ENCODE peak calls at places on chromosomes 4 and X, in six cellular contexts. One of them, this sample, is unnamed. For H3K9me3, the result is how much of the 10 kb centered on the place peaks cover.

GRCh38 chrX:136667446-136668168 is 19.6 kb downstream of the CD40LG start:
- DNase-seq in psoas muscle: no peak
- DNase-seq in heart right ventricle: no peak
- DNase-seq in CD8-positive, alpha-beta memory T cell: no peak
- DNase-seq in pancreas: no peak
- DNase-seq in right cardiac atrium: no peak
- DNase-seq in this sample: no peak

GRCh38 chr4:2009651-2010233 is 968 bp upstream of the NELFA start:
- DNase-seq in psoas muscle: peak
- DNase-seq in heart right ventricle: peak
- DNase-seq in CD8-positive, alpha-beta memory T cell: peak
- DNase-seq in pancreas: peak
- DNase-seq in right cardiac atrium: peak
- DNase-seq in this sample: no peak

GRCh38 chr4:42234817-42235216 is 82.4 kb upstream of the BEND4 start:
- DNase-seq in psoas muscle: no peak
- DNase-seq in heart right ventricle: no peak
- DNase-seq in CD8-positive, alpha-beta memory T cell: no peak
- DNase-seq in pancreas: no peak
- DNase-seq in right cardiac atrium: no peak
- DNase-seq in this sample: no peak

GRCh38 chr4:146059865-146060264 is 115.7 kb upstream of the LSM6 start:
- DNase-seq in psoas muscle: no peak
- DNase-seq in heart right ventricle: no peak
- DNase-seq in CD8-positive, alpha-beta memory T cell: no peak
- DNase-seq in pancreas: no peak
- DNase-seq in right cardiac atrium: no peak
- DNase-seq in this sample: no peak

GRCh38 chr4:168449740-168450442 is 30.4 kb downstream of the DDX60L start:
- DNase-seq in psoas muscle: peak
- DNase-seq in heart right ventricle: no peak
- DNase-seq in CD8-positive, alpha-beta memory T cell: no peak
- DNase-seq in pancreas: no peak
- DNase-seq in right cardiac atrium: no peak
- DNase-seq in this sample: peak

GRCh38 chrX:153981231-153981630 is 8.7 kb downstream of the TMEM187 start:
- DNase-seq in psoas muscle: no peak
- DNase-seq in heart right ventricle: no peak
- DNase-seq in CD8-positive, alpha-beta memory T cell: no peak
- DNase-seq in pancreas: no peak
- DNase-seq in right cardiac atrium: no peak
- DNase-seq in this sample: no peak

GRCh38 chr4:138972956-138973819 is 42.4 kb upstream of the NOCT start:
- DNase-seq in psoas muscle: no peak
- DNase-seq in heart right ventricle: no peak
- DNase-seq in CD8-positive, alpha-beta memory T cell: no peak
- DNase-seq in pancreas: no peak
- DNase-seq in right cardiac atrium: no peak
- DNase-seq in this sample: no peak

GRCh38 chr4:17781072-17781830 is at the start of gene FAM184B:
- DNase-seq in psoas muscle: no peak
- DNase-seq in heart right ventricle: peak
- DNase-seq in CD8-positive, alpha-beta memory T cell: no peak
- DNase-seq in pancreas: peak
- DNase-seq in right cardiac atrium: peak
- DNase-seq in this sample: no peak

GRCh38 chr4:156870861-156871260 is 100.7 kb downstream of the PDGFC start:
- DNase-seq in psoas muscle: no peak
- DNase-seq in heart right ventricle: no peak
- DNase-seq in CD8-positive, alpha-beta memory T cell: no peak
- DNase-seq in pancreas: no peak
- DNase-seq in right cardiac atrium: no peak
- DNase-seq in this sample: no peak

GRCh38 chrX:123291623-123292022 is 107.5 kb downstream of the GRIA3 start:
- DNase-seq in psoas muscle: no peak
- DNase-seq in heart right ventricle: no peak
- DNase-seq in CD8-positive, alpha-beta memory T cell: no peak
- DNase-seq in pancreas: no peak
- DNase-seq in right cardiac atrium: no peak
- DNase-seq in this sample: no peak

GRCh38 chr4:103719320-103720204 is at the start of gene TACR3:
- DNase-seq in psoas muscle: no peak
- DNase-seq in heart right ventricle: no peak
- DNase-seq in CD8-positive, alpha-beta memory T cell: no peak
- DNase-seq in pancreas: peak
- DNase-seq in right cardiac atrium: no peak
- DNase-seq in this sample: no peak

GRCh38 chrX:133229361-133229760 is 11.2 kb upstream of the TFDP3 start:
- DNase-seq in psoas muscle: no peak
- DNase-seq in heart right ventricle: no peak
- DNase-seq in CD8-positive, alpha-beta memory T cell: no peak
- DNase-seq in pancreas: no peak
- DNase-seq in right cardiac atrium: no peak
- DNase-seq in this sample: no peak

GRCh38 chr4:131026771-131027170 is 1930.8 kb downstream of the C4orf33 start:
- DNase-seq in psoas muscle: no peak
- DNase-seq in heart right ventricle: no peak
- DNase-seq in CD8-positive, alpha-beta memory T cell: no peak
- DNase-seq in pancreas: no peak
- DNase-seq in right cardiac atrium: no peak
- DNase-seq in this sample: no peak

GRCh38 chr4:47840291-47840690 is 2.4 kb upstream of the CORIN start:
- DNase-seq in psoas muscle: no peak
- DNase-seq in heart right ventricle: no peak
- DNase-seq in CD8-positive, alpha-beta memory T cell: no peak
- DNase-seq in pancreas: no peak
- DNase-seq in right cardiac atrium: no peak
- DNase-seq in this sample: no peak

GRCh38 chr4:156933633-156934258 is 37.9 kb downstream of the PDGFC start:
- DNase-seq in psoas muscle: no peak
- DNase-seq in heart right ventricle: no peak
- DNase-seq in CD8-positive, alpha-beta memory T cell: no peak
- DNase-seq in pancreas: no peak
- DNase-seq in right cardiac atrium: no peak
- DNase-seq in this sample: no peak

GRCh38 chr4:2497931-2498330 is 29.0 kb downstream of the RNF4 start:
- DNase-seq in psoas muscle: no peak
- DNase-seq in heart right ventricle: no peak
- DNase-seq in CD8-positive, alpha-beta memory T cell: no peak
- DNase-seq in pancreas: no peak
- DNase-seq in right cardiac atrium: no peak
- DNase-seq in this sample: no peak

GRCh38 chrX:13287816-13288215 is 32.0 kb downstream of the ATXN3L start:
- DNase-seq in psoas muscle: no peak
- DNase-seq in heart right ventricle: no peak
- DNase-seq in CD8-positive, alpha-beta memory T cell: no peak
- DNase-seq in pancreas: no peak
- DNase-seq in right cardiac atrium: no peak
- DNase-seq in this sample: no peak

GRCh38 chr4:48110452-48110978 is 23.5 kb downstream of the TXK start:
- DNase-seq in psoas muscle: no peak
- DNase-seq in heart right ventricle: no peak
- DNase-seq in CD8-positive, alpha-beta memory T cell: no peak
- DNase-seq in pancreas: no peak
- DNase-seq in right cardiac atrium: no peak
- DNase-seq in this sample: no peak

DNA sequence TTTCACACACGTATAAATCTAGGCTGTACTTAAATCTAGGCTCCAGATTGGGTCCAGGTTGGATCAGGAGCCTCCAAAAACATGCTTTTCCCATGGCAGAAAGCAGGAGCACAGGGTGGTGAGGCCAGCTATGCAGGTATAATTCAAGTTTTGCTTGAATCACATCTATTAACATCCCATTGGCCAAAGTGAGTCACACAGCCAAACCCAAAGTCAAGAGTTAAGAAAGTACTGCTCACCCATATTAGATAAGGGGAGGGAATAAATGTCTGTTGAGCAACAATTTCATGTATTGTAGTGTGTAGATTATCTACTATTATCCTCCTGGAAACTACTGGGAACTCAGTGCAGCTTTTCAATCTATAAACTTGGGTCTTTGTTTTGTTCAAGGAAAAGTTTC is 12.8 kb downstream of the SUPT20HL2 start:
- DNase-seq in psoas muscle: no peak
- DNase-seq in heart right ventricle: no peak
- DNase-seq in CD8-positive, alpha-beta memory T cell: no peak
- DNase-seq in pancreas: no peak
- DNase-seq in right cardiac atrium: no peak
- DNase-seq in this sample: no peak
- H3K9me3 ChIP-seq in psoas muscle: under half
- H3K9me3 ChIP-seq in heart right ventricle: under half
- H3K9me3 ChIP-seq in CD8-positive, alpha-beta memory T cell: under half
- H3K9me3 ChIP-seq in pancreas: under half
- H3K9me3 ChIP-seq in right cardiac atrium: under half
- H3K9me3 ChIP-seq in this sample: under half

GRCh38 chrX:68696267-68696666 is 48.8 kb downstream of the STARD8 start:
- DNase-seq in psoas muscle: no peak
- DNase-seq in heart right ventricle: no peak
- DNase-seq in CD8-positive, alpha-beta memory T cell: no peak
- DNase-seq in pancreas: no peak
- DNase-seq in right cardiac atrium: no peak
- DNase-seq in this sample: no peak

GRCh38 chrX:68694429-68695205 is 47.2 kb downstream of the STARD8 start:
- DNase-seq in psoas muscle: no peak
- DNase-seq in heart right ventricle: no peak
- DNase-seq in CD8-positive, alpha-beta memory T cell: no peak
- DNase-seq in pancreas: no peak
- DNase-seq in right cardiac atrium: no peak
- DNase-seq in this sample: no peak

GRCh38 chrX:68697036-68697435 is 49.6 kb downstream of the STARD8 start:
- DNase-seq in psoas muscle: no peak
- DNase-seq in heart right ventricle: no peak
- DNase-seq in CD8-positive, alpha-beta memory T cell: no peak
- DNase-seq in pancreas: no peak
- DNase-seq in right cardiac atrium: no peak
- DNase-seq in this sample: no peak

GRCh38 chrX:68693481-68694410 is 46.3 kb downstream of the STARD8 start:
- DNase-seq in psoas muscle: peak
- DNase-seq in heart right ventricle: peak
- DNase-seq in CD8-positive, alpha-beta memory T cell: no peak
- DNase-seq in pancreas: peak
- DNase-seq in right cardiac atrium: peak
- DNase-seq in this sample: peak

GRCh38 chrX:68695206-68695845 is 47.9 kb downstream of the STARD8 start:
- DNase-seq in psoas muscle: no peak
- DNase-seq in heart right ventricle: no peak
- DNase-seq in CD8-positive, alpha-beta memory T cell: no peak
- DNase-seq in pancreas: no peak
- DNase-seq in right cardiac atrium: no peak
- DNase-seq in this sample: no peak
- H3K4me3 ChIP-seq in psoas muscle: peak
- H3K4me3 ChIP-seq in heart right ventricle: peak
- H3K4me3 ChIP-seq in CD8-positive, alpha-beta memory T cell: no peak
- H3K4me3 ChIP-seq in pancreas: no peak
- H3K4me3 ChIP-seq in right cardiac atrium: peak
- H3K4me3 ChIP-seq in this sample: no peak

DNA sequence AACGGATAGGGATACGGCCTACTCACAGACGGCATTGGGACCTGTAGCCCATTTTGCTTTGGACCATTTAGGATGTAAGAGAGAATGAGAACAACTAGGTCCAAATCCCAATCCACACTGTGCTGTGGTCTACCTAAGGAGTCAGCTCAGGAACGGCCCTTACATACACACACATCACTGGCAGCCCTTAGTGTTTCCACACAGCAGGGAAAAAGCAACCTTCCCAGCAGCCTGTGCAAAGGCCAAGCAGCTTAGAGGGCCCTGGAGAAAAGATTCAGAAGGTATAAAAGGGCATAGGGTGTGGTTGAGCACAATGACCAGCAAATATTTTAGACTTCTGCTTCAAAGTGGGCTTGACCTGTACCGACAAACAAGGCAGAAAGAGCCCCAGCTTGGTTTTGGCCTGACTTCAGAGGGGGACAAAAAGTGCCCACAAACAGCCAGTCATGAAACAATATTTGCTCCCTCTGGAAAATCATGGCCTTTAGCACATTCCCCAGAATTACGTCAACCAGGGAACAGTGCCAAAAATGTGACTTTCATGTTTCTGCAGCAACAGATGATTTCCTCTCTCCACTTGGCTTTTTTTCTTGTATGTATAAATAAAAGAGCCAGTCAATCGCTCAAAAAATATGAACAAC is 359.5 kb upstream of the FGF16 start:
- DNase-seq in psoas muscle: peak
- DNase-seq in heart right ventricle: no peak
- DNase-seq in CD8-positive, alpha-beta memory T cell: no peak
- DNase-seq in pancreas: no peak
- DNase-seq in right cardiac atrium: no peak
- DNase-seq in this sample: no peak
- H3K9me3 ChIP-seq in psoas muscle: under half
- H3K9me3 ChIP-seq in heart right ventricle: under half
- H3K9me3 ChIP-seq in CD8-positive, alpha-beta memory T cell: under half
- H3K9me3 ChIP-seq in pancreas: under half
- H3K9me3 ChIP-seq in right cardiac atrium: under half
- H3K9me3 ChIP-seq in this sample: under half

DNA sequence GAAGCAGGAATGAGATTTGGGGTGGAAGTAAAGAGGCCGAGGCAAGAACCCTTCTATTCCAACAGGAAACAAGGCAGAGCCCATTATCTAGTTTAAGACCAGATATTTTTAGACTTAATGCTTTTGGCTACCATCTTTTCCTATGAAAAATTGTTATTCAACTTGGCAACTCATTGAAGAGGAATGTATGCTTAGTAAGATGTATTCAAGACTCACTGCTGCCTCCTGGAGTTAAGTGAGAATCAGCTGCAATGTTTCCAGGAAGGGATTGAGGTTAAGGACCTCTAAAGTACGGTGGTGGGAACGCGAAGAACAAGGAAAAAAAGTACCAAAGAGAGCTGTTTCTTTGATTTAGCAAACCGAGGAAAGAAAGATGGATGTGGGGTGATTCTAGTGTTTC is 89.1 kb downstream of the RAPGEF2 start:
- DNase-seq in psoas muscle: no peak
- DNase-seq in heart right ventricle: no peak
- DNase-seq in CD8-positive, alpha-beta memory T cell: no peak
- DNase-seq in pancreas: no peak
- DNase-seq in right cardiac atrium: no peak
- DNase-seq in this sample: no peak
- H3K4me3 ChIP-seq in psoas muscle: no peak
- H3K4me3 ChIP-seq in heart right ventricle: no peak
- H3K4me3 ChIP-seq in CD8-positive, alpha-beta memory T cell: no peak
- H3K4me3 ChIP-seq in pancreas: no peak
- H3K4me3 ChIP-seq in right cardiac atrium: no peak
- H3K4me3 ChIP-seq in this sample: no peak

This sample was measured in uterus.